ENCODE peak calls at places on chromosome 11, in eight cellular contexts. B is breast epithelium; M is adipocyte; A is adrenal gland; Q is CD8-positive, alpha-beta memory T cell; Z is ovary; K is CD8-positive, alpha-beta T cell; U is CD4-positive, alpha-beta memory T cell. H is an unnamed sample. For H3K36me3, the result is how much of the 10 kb centered on the place peaks cover.

GRCh38 chr11:72038491-72038890 is 39.8 kb downstream of the IL18BP start:
- DNase-seq in B (peak), M (peak), A (peak), Q (no peak), Z (peak), K (no peak), U (no peak), H (peak)

GRCh38 chr11:83326326-83326725 is 40.2 kb upstream of the CCDC90B start:
- DNase-seq in B (no peak), M (no peak), A (no peak), Q (no peak), Z (no peak), K (no peak), U (no peak), H (no peak)

GRCh38 chr11:64777449-64778222 is 706 bp downstream of the SF1 start:
- DNase-seq in B (peak), M (peak), A (peak), Q (peak), Z (peak), K (peak), U (peak), H (peak)

GRCh38 chr11:108609681-108610080 is 16.1 kb upstream of the EXPH5 start:
- DNase-seq in B (no peak), M (no peak), A (no peak), Q (no peak), Z (no peak), K (no peak), U (no peak), H (no peak)

GRCh38 chr11:76841923-76842452 is 18.7 kb upstream of the ACER3 start:
- DNase-seq in B (no peak), M (no peak), A (no peak), Q (no peak), Z (no peak), K (no peak), U (no peak), H (no peak)

GRCh38 chr11:30914143-30914762 is 328.1 kb upstream of the MPPED2 start:
- DNase-seq in B (peak), M (peak), A (peak), Q (no peak), Z (peak), K (no peak), U (no peak), H (no peak)

GRCh38 chr11:131592734-131593133 is 222.3 kb downstream of the NTM start:
- DNase-seq in B (no peak), M (no peak), A (no peak), Q (no peak), Z (no peak), K (no peak), U (no peak), H (no peak)

GRCh38 chr11:95138448-95138847 is 48.8 kb downstream of the ENDOD1 start:
- DNase-seq in B (no peak), M (peak), A (no peak), Q (no peak), Z (no peak), K (no peak), U (no peak), H (no peak)

GRCh38 chr11:132037467-132037862 is 667.0 kb downstream of the NTM start:
- DNase-seq in B (no peak), M (no peak), A (no peak), Q (no peak), Z (no peak), K (no peak), U (no peak), H (no peak)

GRCh38 chr11:90223248-90223585 is 368 bp upstream of the CHORDC1 start:
- DNase-seq in B (no peak), M (no peak), A (no peak), Q (no peak), Z (no peak), K (no peak), U (no peak), H (no peak)

DNA sequence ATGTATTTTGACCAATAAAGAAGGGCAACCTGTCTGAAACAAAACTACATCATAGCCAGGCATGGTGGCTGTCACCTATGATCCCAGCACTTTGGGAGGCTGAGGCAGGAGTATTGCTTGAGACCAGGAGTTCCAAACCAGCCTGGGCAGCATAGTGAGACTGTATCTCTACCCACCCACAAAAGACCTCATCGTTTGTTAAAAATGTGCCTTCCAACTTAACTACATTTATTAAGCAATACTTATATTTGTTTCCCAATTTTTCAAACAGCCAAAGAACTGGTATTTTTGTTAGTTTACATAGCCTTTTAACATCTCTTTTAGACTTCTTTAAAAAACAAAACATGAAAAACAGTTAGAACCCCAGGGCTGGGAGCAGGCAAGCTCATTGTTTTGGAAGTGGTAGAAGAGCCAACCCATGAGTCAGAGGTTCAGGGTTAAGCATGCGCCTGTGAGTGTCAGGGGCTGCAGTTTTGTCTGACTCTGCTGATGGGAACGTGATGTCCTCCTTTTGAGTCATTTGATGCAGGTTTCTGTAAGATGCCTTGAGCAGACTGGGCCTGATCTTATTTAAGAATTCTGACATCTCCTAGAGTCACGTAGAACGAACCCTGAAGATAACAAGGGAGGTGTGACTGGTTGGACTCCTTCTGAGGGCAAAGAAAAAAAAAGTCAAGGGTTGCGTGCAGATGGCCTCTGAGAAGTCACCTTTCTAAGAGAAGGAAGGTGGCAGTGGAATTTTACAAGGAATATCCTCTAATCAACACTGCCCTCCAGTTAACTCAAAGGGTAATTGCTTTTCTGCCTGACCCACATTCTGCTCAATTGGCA is 53.8 kb upstream of the CRTAM start:
- DNase-seq in B (no peak), M (peak), A (peak), Q (no peak), Z (peak), K (no peak), U (no peak), H (peak)
- H3K36me3 ChIP-seq in B (under half), M (under half), A (under half), Q (under half), Z (under half), K (under half), U (under half), H (under half)

GRCh38 chr11:68938816-68939582 is 35.3 kb downstream of the IGHMBP2 start:
- DNase-seq in B (no peak), M (no peak), A (no peak), Q (no peak), Z (no peak), K (no peak), U (no peak), H (no peak)

GRCh38 chr11:68936358-68936636 is 32.6 kb downstream of the IGHMBP2 start:
- DNase-seq in B (no peak), M (no peak), A (no peak), Q (no peak), Z (no peak), K (no peak), U (no peak), H (no peak)

GRCh38 chr11:68936676-68937620 is 33.3 kb downstream of the IGHMBP2 start:
- DNase-seq in B (no peak), M (no peak), A (no peak), Q (no peak), Z (no peak), K (no peak), U (no peak), H (no peak)

GRCh38 chr11:68939583-68940555 is 36.2 kb downstream of the IGHMBP2 start:
- DNase-seq in B (no peak), M (no peak), A (no peak), Q (no peak), Z (no peak), K (no peak), U (no peak), H (no peak)

DNA sequence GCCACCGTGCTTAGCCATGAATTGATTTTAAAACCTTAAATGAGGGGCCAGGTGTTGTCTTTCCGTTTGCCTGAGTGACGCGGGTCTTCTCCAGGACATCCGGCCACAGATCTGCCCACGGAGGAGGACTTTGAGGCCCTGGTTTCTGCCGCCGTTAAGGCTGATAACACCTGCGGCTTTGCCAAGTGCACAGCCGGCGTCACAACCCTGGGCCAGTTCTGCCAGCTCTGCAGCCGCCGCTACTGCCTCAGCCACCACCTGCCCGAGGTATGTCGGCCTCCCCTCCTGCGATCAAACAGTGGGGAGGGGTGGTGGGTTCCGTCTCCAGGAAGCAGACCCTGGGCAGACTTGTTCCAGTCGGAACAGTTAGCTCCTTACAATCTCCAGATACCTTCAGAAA is 34.4 kb downstream of the IGHMBP2 start:
- DNase-seq in B (no peak), M (no peak), A (no peak), Q (no peak), Z (no peak), K (no peak), U (no peak), H (no peak)
- H3K36me3 ChIP-seq in B (under half), M (half or more), A (under half), Q (under half), Z (under half), K (under half), U (under half), H (under half)

GRCh38 chr11:122776546-122776945 is 61.8 kb upstream of the CRTAM start:
- DNase-seq in B (no peak), M (peak), A (no peak), Q (no peak), Z (no peak), K (no peak), U (no peak), H (no peak)

GRCh38 chr11:122769126-122769780 is 69.0 kb upstream of the CRTAM start:
- DNase-seq in B (no peak), M (no peak), A (no peak), Q (no peak), Z (no peak), K (no peak), U (no peak), H (no peak)

GRCh38 chr11:122775675-122776271 is 62.5 kb upstream of the CRTAM start:
- DNase-seq in B (no peak), M (no peak), A (no peak), Q (no peak), Z (no peak), K (no peak), U (no peak), H (no peak)

GRCh38 chr11:122773781-122774266 is 64.5 kb upstream of the CRTAM start:
- DNase-seq in B (no peak), M (no peak), A (no peak), Q (no peak), Z (no peak), K (no peak), U (no peak), H (no peak)

DNA sequence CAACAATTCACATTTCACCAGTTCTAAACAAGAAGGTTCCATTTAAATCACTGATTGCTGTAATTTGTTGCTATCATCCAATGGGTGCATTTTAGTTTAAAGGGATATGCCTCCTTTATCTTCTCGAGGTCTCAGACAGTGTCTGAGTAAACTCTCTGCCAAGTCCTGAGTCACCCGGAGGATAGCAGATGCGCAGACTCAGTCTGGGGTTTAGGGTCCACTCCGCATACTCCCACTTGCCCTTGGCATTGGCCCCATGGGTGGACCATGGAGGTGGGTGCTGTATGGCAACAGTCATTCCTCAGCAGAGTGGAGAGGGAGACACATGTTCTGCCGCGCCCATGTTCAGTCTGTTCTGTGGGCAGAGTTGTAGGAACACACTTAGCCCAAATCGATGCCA is 65.4 kb upstream of the CRTAM start:
- DNase-seq in B (no peak), M (no peak), A (no peak), Q (no peak), Z (no peak), K (no peak), U (no peak), H (no peak)
- H3K36me3 ChIP-seq in B (under half), M (under half), A (under half), Q (under half), Z (under half), K (under half), U (under half), H (under half)

DNA sequence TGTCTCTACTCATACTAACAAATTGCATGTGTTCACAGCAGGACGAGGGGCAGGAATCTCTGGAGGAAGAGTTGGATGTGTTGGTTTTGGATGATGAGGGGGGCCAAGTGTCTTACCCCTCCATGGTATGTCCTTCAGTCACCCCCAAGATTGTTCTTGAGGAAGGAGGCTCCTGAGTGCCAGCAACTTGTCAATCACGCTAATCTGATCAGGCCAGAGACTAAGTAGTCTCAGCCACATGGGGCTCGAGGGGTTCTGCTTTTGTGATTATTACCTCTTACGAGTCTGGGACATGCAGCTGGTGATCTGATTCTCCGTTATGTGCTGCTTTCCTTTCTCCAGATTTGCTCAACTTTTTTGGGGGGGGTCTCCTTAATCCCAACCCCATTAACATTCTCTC is 54.3 kb downstream of the CTNND1 start:
- DNase-seq in B (no peak), M (no peak), A (no peak), Q (no peak), Z (no peak), K (no peak), U (no peak), H (no peak)
- H3K36me3 ChIP-seq in B (under half), M (half or more), A (under half), Q (under half), Z (under half), K (under half), U (under half), H (under half)

H was measured in gastrocnemius medialis.